ENCODE peak calls at places on chromosome 10, in six cellular contexts. W, V, E, O, N and M are unnamed samples.

GRCh38 chr10:8158439-8159071 is 104.1 kb downstream of the GATA3 start:
- DNase-seq in W (no peak), V (no peak), E (no peak), O (no peak), N (no peak), M (no peak)

GRCh38 chr10:50224330-50224952 is 26.9 kb downstream of the ASAH2 start:
- DNase-seq in W (peak; percentile 66), V (peak; percentile 55), E (peak; percentile 68), O (peak; percentile 42), N (peak; percentile 65), M (peak; percentile 22)

GRCh38 chr10:118827466-118828155 is 72.8 kb upstream of the CACUL1 start:
- DNase-seq in W (no peak), V (no peak), E (no peak), O (no peak), N (no peak), M (no peak)

GRCh38 chr10:112235920-112236319 is 47.3 kb upstream of the TECTB start:
- DNase-seq in W (no peak), V (no peak), E (no peak), O (no peak), N (no peak), M (no peak)

GRCh38 chr10:49735848-49736563 is 26.1 kb downstream of the OGDHL start:
- DNase-seq in W (no peak), V (no peak), E (no peak), O (no peak), N (no peak), M (no peak)

GRCh38 chr10:88174391-88174790 is 311.0 kb downstream of the PTEN start:
- DNase-seq in W (no peak), V (no peak), E (no peak), O (no peak), N (no peak), M (no peak)

GRCh38 chr10:80664071-80664680 is 126.5 kb downstream of the SH2D4B start:
- DNase-seq in W (peak; percentile 90), V (peak; percentile 67), E (no peak), O (peak; percentile 93), N (peak; percentile 66), M (peak; percentile 48)

GRCh38 chr10:73998623-73999622 is 1.0 kb downstream of the VCL start:
- DNase-seq in W (peak; percentile 88), V (peak; percentile 84), E (peak; percentile 88), O (peak; percentile 75), N (peak; percentile 34), M (no peak)

GRCh38 chr10:117609095-117609821 is 66.7 kb downstream of the EMX2 start:
- DNase-seq in W (peak; percentile 48), V (no peak), E (peak; percentile 76), O (no peak), N (no peak), M (no peak)

GRCh38 chr10:110101464-110102144 is 93.8 kb downstream of the ADD3 start:
- DNase-seq in W (no peak), V (no peak), E (no peak), O (no peak), N (no peak), M (no peak)

GRCh38 chr10:16894834-16895233 is 77.6 kb upstream of the RSU1 start:
- DNase-seq in W (no peak), V (no peak), E (no peak), O (no peak), N (no peak), M (no peak)

GRCh38 chr10:82572686-82573226 is 697.8 kb downstream of the NRG3 start:
- DNase-seq in W (no peak), V (no peak), E (no peak), O (no peak), N (no peak), M (no peak)

GRCh38 chr10:23341004-23341403 is 3.6 kb downstream of the C10orf67 start:
- DNase-seq in W (no peak), V (no peak), E (no peak), O (no peak), N (no peak), M (peak; percentile 17)

GRCh38 chr10:49350856-49351532 is 44.9 kb downstream of the DRGX start:
- DNase-seq in W (no peak), V (no peak), E (no peak), O (no peak), N (no peak), M (no peak)

GRCh38 chr10:114393886-114394285 is 10.4 kb downstream of the AFAP1L2 start:
- DNase-seq in W (no peak), V (no peak), E (no peak), O (no peak), N (no peak), M (no peak)

GRCh38 chr10:110239892-110240291 is 32.5 kb downstream of the MXI1 start:
- DNase-seq in W (no peak), V (no peak), E (no peak), O (no peak), N (no peak), M (no peak)

GRCh38 chr10:102004376-102004775 is 51.6 kb downstream of the ARMH3 start:
- DNase-seq in W (no peak), V (no peak), E (no peak), O (no peak), N (no peak), M (no peak)

GRCh38 chr10:7153750-7154149 is 257.1 kb downstream of the SFMBT2 start:
- DNase-seq in W (no peak), V (no peak), E (no peak), O (no peak), N (no peak), M (no peak)

GRCh38 chr10:201328-201771 is 66.1 kb downstream of the ZMYND11 start:
- DNase-seq in W (no peak), V (peak; percentile 81), E (no peak), O (no peak), N (no peak), M (no peak)

GRCh38 chr10:127619550-127619949 is 70.4 kb downstream of the NPS start:
- DNase-seq in W (no peak), V (no peak), E (no peak), O (no peak), N (no peak), M (no peak)

GRCh38 chr10:87546221-87546620 is 41.5 kb downstream of the MINPP1 start:
- DNase-seq in W (no peak), V (no peak), E (no peak), O (no peak), N (no peak), M (no peak)

DNA sequence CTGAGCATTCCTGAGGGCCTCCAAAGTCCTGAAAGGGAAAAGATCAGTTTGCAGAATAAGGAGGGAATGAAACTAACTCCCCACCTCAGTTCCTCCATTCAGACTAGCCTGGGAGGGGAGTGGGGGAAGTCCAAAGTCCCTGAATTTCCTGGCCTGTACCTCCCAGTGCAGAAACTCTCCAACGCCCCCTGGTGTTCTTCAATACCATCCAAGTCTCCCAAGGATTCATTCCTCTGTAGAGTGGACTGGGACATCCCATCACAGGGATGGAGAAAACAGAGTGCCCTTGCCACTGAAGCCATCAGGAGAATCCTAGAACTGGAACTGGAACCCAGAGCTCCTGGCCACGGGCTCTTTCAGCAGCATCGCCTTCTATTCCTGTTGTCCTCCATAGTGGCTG is 1.6 kb upstream of the COL13A1 start:
- DNase-seq in W (peak; percentile 89), V (peak; percentile 56), E (peak; percentile 48), O (peak; percentile 76), N (peak; percentile 67), M (peak; percentile 20)
- TF ChIP-seq CTCF in W (peak; percentile 69), V (peak; percentile 77), E (peak; percentile 82), O (peak; percentile 81), N (peak; percentile 87), M (peak; percentile 65)

GRCh38 chr10:103747193-103747865 is 108.0 kb downstream of the SH3PXD2A start:
- DNase-seq in W (no peak), V (no peak), E (no peak), O (no peak), N (no peak), M (no peak)
- H3K79me2 ChIP-seq in W (peaks cover under 1% of the 10 kb centered on the region), V (no peaks in the 10 kb centered on the region), E (no peaks in the 10 kb centered on the region), O (no peaks in the 10 kb centered on the region), N (no peaks in the 10 kb centered on the region), M (no peaks in the 10 kb centered on the region)

DNA sequence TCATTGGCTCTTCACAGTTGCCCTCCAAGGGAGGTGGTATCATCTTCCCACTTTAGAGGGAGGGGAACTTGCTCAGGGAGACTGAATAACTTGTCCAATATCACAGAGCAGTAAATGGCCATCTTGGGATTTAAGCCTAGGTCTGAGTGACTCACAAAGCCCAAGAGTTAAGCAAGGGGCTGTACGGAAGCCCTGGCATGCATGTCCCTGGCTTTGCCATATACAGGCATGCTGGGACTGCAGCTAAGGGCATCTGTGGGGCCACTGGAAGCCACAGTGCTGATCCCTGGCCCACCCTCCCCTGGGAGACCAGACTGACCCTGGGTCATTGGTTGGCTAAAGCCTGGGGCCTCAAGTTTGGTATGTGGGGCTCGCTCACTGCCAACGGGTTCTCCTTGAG is 3.1 kb downstream of the VSIR start:
- DNase-seq in W (no peak), V (no peak), E (peak; percentile 77), O (no peak), N (no peak), M (no peak)
- H3K4me1 ChIP-seq in W (peaks cover 50% of the 10 kb centered on the region), V (peaks cover 44% of the 10 kb centered on the region), E (peaks cover 90% of the 10 kb centered on the region), O (no peaks in the 10 kb centered on the region), N (peaks cover 95% of the 10 kb centered on the region), M (peaks cover 62% of the 10 kb centered on the region)

DNA sequence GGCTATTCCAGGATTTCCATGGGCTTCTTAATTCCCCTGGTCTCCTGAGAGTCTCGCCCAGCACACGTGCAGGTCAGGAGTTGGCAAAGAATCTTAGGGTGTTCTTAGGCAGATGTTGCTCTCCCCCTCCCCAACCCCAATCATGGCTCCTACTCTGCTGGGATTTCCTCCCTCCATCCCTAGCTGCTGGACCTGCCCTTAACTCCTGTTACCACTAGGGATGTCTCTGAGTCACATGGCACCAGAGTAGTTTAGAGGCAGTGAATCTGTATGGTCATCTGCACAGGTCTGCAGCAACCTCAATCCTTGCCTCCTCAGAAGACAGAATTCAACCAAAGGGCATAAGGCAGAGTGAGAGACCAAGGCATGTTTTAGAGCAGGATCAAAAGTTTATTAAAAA is 51.8 kb upstream of the CHST3 start:
- DNase-seq in W (no peak), V (no peak), E (no peak), O (no peak), N (no peak), M (no peak)
- TF ChIP-seq CTCF in W (no peak), V (no peak), E (peak; percentile 20), O (peak; percentile 37), N (peak; percentile 34), M (no peak)